ENCODE peak calls at places on chromosomes 3 and 15, in seven cellular contexts. L, D, S, Q, V, Y and I are unnamed samples.

GRCh38 chr3:191133359-191133758 is 65.7 kb upstream of the OSTN start:
- DNase-seq in L (no peak), D (no peak), S (no peak), Q (no peak), V (no peak), Y (no peak), I (no peak)

GRCh38 chr3:134374791-134375541 is 719 bp upstream of the AMOTL2 start:
- DNase-seq in L (peak; percentile 75), D (peak; percentile 74), S (peak; percentile 87), Q (no peak), V (no peak), Y (no peak), I (peak; percentile 28)

GRCh38 chr3:53226142-53226840 is 29.5 kb downstream of the TKT start:
- DNase-seq in L (no peak), D (no peak), S (no peak), Q (no peak), V (no peak), Y (no peak), I (peak; percentile 44)

GRCh38 chr3:8505621-8506020 is 4.0 kb downstream of the LMCD1 start:
- DNase-seq in L (no peak), D (no peak), S (no peak), Q (no peak), V (no peak), Y (no peak), I (peak; percentile 83)

GRCh38 chr15:43748376-43748775 is 2.1 kb downstream of the PDIA3 start:
- DNase-seq in L (no peak), D (no peak), S (no peak), Q (no peak), V (no peak), Y (peak; percentile 24), I (no peak)

GRCh38 chr3:155367510-155367909 is 74.0 kb upstream of the STRIT1 start:
- DNase-seq in L (no peak), D (no peak), S (no peak), Q (no peak), V (no peak), Y (no peak), I (no peak)

GRCh38 chr3:11021611-11022011 is 29.1 kb downstream of the SLC6A1 start:
- DNase-seq in L (peak; percentile 33), D (no peak), S (no peak), Q (no peak), V (no peak), Y (no peak), I (no peak)

GRCh38 chr3:12186515-12187286 is 28.0 kb upstream of the TIMP4 start:
- DNase-seq in L (no peak), D (no peak), S (no peak), Q (no peak), V (no peak), Y (no peak), I (no peak)

GRCh38 chr15:35669457-35670045 is 123.6 kb upstream of the DPH6 start:
- DNase-seq in L (no peak), D (no peak), S (no peak), Q (no peak), V (no peak), Y (peak; percentile 33), I (no peak)

GRCh38 chr3:113571360-113571759 is 39.0 kb downstream of the SIDT1 start:
- DNase-seq in L (no peak), D (no peak), S (no peak), Q (no peak), V (no peak), Y (no peak), I (no peak)

GRCh38 chr3:190886945-190887344 is 24.5 kb upstream of the GMNC start:
- DNase-seq in L (no peak), D (no peak), S (no peak), Q (no peak), V (no peak), Y (peak; percentile 2), I (no peak)

GRCh38 chr3:79383402-79384012 is 384.3 kb downstream of the ROBO1 start:
- DNase-seq in L (no peak), D (no peak), S (peak; percentile 19), Q (no peak), V (no peak), Y (peak; percentile 39), I (no peak)

GRCh38 chr3:120908803-120909601 is 997 bp downstream of the STXBP5L start:
- DNase-seq in L (no peak), D (no peak), S (peak; percentile 33), Q (no peak), V (no peak), Y (no peak), I (no peak)

GRCh38 chr15:98401029-98401428 is 247.3 kb upstream of the IGF1R start:
- DNase-seq in L (no peak), D (no peak), S (no peak), Q (peak; percentile 27), V (no peak), Y (no peak), I (peak; percentile 83)

GRCh38 chr3:195906865-195907729 is 1.3 kb downstream of the TNK2 start:
- DNase-seq in L (no peak), D (no peak), S (no peak), Q (no peak), V (peak; percentile 71), Y (peak; percentile 19), I (no peak)

GRCh38 chr3:186193534-186194450 is 84.9 kb upstream of the ETV5 start:
- DNase-seq in L (peak; percentile 82), D (no peak), S (no peak), Q (no peak), V (no peak), Y (no peak), I (no peak)

GRCh38 chr3:104102386-104102785 is 1264.3 kb upstream of the ALCAM start:
- DNase-seq in L (peak; percentile 64), D (no peak), S (peak; percentile 5), Q (no peak), V (no peak), Y (peak; percentile 55), I (no peak)

GRCh38 chr3:163671201-163671600 is 1407.1 kb downstream of the SI start:
- DNase-seq in L (no peak), D (no peak), S (no peak), Q (no peak), V (no peak), Y (no peak), I (no peak)

GRCh38 chr15:31397851-31398661 is 71.4 kb downstream of the KLF13 start:
- DNase-seq in L (no peak), D (no peak), S (no peak), Q (no peak), V (no peak), Y (no peak), I (no peak)

GRCh38 chr3:117399311-117400068 is 689.9 kb downstream of the TUSC7 start:
- DNase-seq in L (peak; percentile 62), D (no peak), S (no peak), Q (no peak), V (no peak), Y (peak; percentile 82), I (no peak)

GRCh38 chr3:179136195-179136594 is 12.0 kb upstream of the PIK3CA start:
- DNase-seq in L (no peak), D (no peak), S (no peak), Q (no peak), V (no peak), Y (no peak), I (no peak)

GRCh38 chr15:70480196-70480856 is 283.0 kb downstream of the UACA start:
- DNase-seq in L (no peak), D (no peak), S (no peak), Q (no peak), V (peak; percentile 62), Y (no peak), I (no peak)

GRCh38 chr3:105770410-105770809 is 98.4 kb downstream of the CBLB start:
- DNase-seq in L (no peak), D (no peak), S (no peak), Q (no peak), V (no peak), Y (no peak), I (no peak)

GRCh38 chr3:123006587-123006986 is 21.0 kb downstream of the SEMA5B start:
- DNase-seq in L (no peak), D (no peak), S (no peak), Q (no peak), V (no peak), Y (no peak), I (no peak)

GRCh38 chr3:123012652-123013051 is 14.9 kb downstream of the SEMA5B start:
- DNase-seq in L (no peak), D (no peak), S (no peak), Q (no peak), V (no peak), Y (no peak), I (no peak)

GRCh38 chr3:123011484-123011883 is 16.1 kb downstream of the SEMA5B start:
- DNase-seq in L (no peak), D (no peak), S (no peak), Q (no peak), V (no peak), Y (no peak), I (no peak)

GRCh38 chr3:123005291-123005690 is 22.3 kb downstream of the SEMA5B start:
- DNase-seq in L (no peak), D (no peak), S (no peak), Q (no peak), V (no peak), Y (no peak), I (no peak)

DNA sequence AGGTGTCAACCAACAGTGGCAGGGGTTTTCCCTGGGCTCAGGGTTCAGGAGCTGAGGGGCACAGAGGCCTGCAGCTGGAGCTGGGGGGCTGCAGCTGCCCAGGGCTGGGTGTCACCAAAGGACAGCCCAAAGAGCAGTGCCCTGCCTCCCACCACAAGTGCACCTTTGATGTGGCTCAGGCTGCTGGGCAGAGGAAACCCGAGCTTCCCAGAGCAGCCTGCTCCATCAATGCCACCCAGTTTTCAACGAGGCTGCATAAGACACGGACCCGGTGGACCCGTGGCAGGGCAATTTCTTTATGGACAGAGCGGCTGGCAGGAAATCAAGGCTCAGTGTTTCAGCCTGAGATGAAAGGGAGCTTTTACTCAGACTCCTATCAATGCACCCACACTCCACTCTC is 18.8 kb downstream of the SEMA5B start:
- DNase-seq in L (no peak), D (no peak), S (no peak), Q (no peak), V (no peak), Y (no peak), I (no peak)
- H3K27me3 ChIP-seq in L (no peaks in the 10 kb centered on the region), D (no peaks in the 10 kb centered on the region), S (peaks cover 43% of the 10 kb centered on the region), Q (no peaks in the 10 kb centered on the region), V (no peaks in the 10 kb centered on the region), Y (peaks cover 81% of the 10 kb centered on the region), I (no peaks in the 10 kb centered on the region)

DNA sequence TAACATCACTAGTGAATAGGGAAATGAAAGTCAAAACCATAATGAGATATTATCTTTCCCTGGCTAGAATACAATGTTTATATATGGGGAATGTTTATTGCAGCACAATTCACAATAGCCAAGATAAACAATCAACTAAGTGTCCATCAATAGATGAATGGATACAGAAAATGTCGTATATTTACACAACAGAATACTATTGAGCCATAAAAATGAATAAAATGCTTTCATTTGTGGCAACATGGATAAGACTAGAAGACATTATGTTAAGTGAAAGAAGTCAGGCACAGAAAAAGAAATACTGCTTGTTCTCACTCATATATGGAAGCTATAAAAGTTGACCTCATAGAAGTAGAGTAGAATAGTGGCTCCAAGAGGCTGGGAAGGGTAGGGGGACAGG is 65.2 kb downstream of the SLC9C1 start:
- DNase-seq in L (no peak), D (no peak), S (no peak), Q (no peak), V (no peak), Y (no peak), I (no peak)
- H3K27me3 ChIP-seq in L (no peaks in the 10 kb centered on the region), D (no peaks in the 10 kb centered on the region), S (no peaks in the 10 kb centered on the region), Q (no peaks in the 10 kb centered on the region), V (no peaks in the 10 kb centered on the region), Y (no peaks in the 10 kb centered on the region), I (no peaks in the 10 kb centered on the region)

GRCh38 chr15:48424076-48424475 is 92.8 kb downstream of the DUT start:
- DNase-seq in L (no peak), D (no peak), S (no peak), Q (no peak), V (no peak), Y (peak; percentile 72), I (no peak)
- H3K27me3 ChIP-seq in L (no peaks in the 10 kb centered on the region), D (no peaks in the 10 kb centered on the region), S (no peaks in the 10 kb centered on the region), Q (no peaks in the 10 kb centered on the region), V (no peaks in the 10 kb centered on the region), Y (no peaks in the 10 kb centered on the region), I (no peaks in the 10 kb centered on the region)

GRCh38 chr15:100265641-100266035 is 76.1 kb downstream of the ADAMTS17 start:
- DNase-seq in L (no peak), D (no peak), S (no peak), Q (no peak), V (no peak), Y (no peak), I (no peak)
- H3K27me3 ChIP-seq in L (no peaks in the 10 kb centered on the region), D (no peaks in the 10 kb centered on the region), S (no peaks in the 10 kb centered on the region), Q (no peaks in the 10 kb centered on the region), V (no peaks in the 10 kb centered on the region), Y (no peaks in the 10 kb centered on the region), I (no peaks in the 10 kb centered on the region)